ENCODE peak calls at places on chromosomes 4 and X, in five cellular contexts. U is body of pancreas; X is heart left ventricle; W is activated CD8-positive, alpha-beta memory T cell treated with anti-CD3 and anti-CD28 coated beads, Interleukin-2, amount 10 ng/mL, durations not matched to agents 7 days and 5 days; A is A549. Q is an unnamed sample.

GRCh38 chr4:54554339-54554990 is 103.3 kb upstream of the KIT start:
- ATAC-seq in X (no peak), A (no peak), U (no peak), W (no peak), Q (no peak)

GRCh38 chr4:147823135-147823534 is 91.2 kb downstream of the ARHGAP10 start:
- ATAC-seq in X (no peak), W (no peak), U (no peak), A (no peak), Q (no peak)

GRCh38 chr4:108081251-108081650 is 87.5 kb downstream of the LEF1 start:
- ATAC-seq in X (no peak), W (no peak), A (no peak), U (no peak), Q (no peak)

GRCh38 chr4:39937683-39938268 is 39.9 kb downstream of the PDS5A start:
- ATAC-seq in A (no peak), W (no peak), U (no peak), X (no peak), Q (no peak)

GRCh38 chr4:122489061-122489460 is 32.5 kb upstream of the IL2 start:
- ATAC-seq in X (no peak), W (no peak), A (no peak), U (no peak), Q (no peak)

GRCh38 chr4:145830699-145831098 is 107.9 kb downstream of the ZNF827 start:
- ATAC-seq in A (no peak), W (no peak), U (no peak), X (peak; percentile 54), Q (no peak)

GRCh38 chrX:74272230-74272629 is 31.8 kb upstream of the ZCCHC13 start:
- ATAC-seq in W (no peak), U (no peak), X (no peak), A (no peak), Q (no peak)

GRCh38 chr4:142040043-142040442 is 403.7 kb downstream of the IL15 start:
- ATAC-seq in A (peak; percentile 72), X (no peak), W (no peak), U (no peak), Q (peak; percentile 31)

GRCh38 chr4:133149932-133150642 is 993 bp downstream of the PCDH10 start:
- ATAC-seq in W (no peak), X (no peak), U (no peak), A (no peak), Q (no peak)

GRCh38 chrX:138191998-138192397 is 519.5 kb downstream of the FGF13 start:
- ATAC-seq in W (no peak), U (no peak), A (no peak), X (no peak), Q (peak; percentile 45)

GRCh38 chr4:18722748-18723191 is 701.2 kb upstream of the LCORL start:
- ATAC-seq in X (no peak), A (no peak), W (no peak), U (no peak), Q (no peak)

GRCh38 chr4:79831701-79832514 is 241.1 kb downstream of the ANTXR2 start:
- ATAC-seq in U (no peak), W (no peak), A (no peak), X (no peak), Q (no peak)

GRCh38 chr4:54742636-54743399 is 85.1 kb downstream of the KIT start:
- ATAC-seq in W (no peak), U (no peak), X (peak; percentile 42), A (no peak), Q (no peak)

GRCh38 chr4:152810715-152811287 is 31.0 kb downstream of the ARFIP1 start:
- ATAC-seq in W (no peak), U (peak; percentile 58), X (no peak), A (no peak), Q (no peak)

GRCh38 chr4:48342559-48342878 is 1.2 kb downstream of the SLAIN2 start:
- ATAC-seq in A (no peak), X (no peak), W (no peak), U (no peak), Q (peak; percentile 0)

GRCh38 chrX:46601283-46601682 is 27.7 kb downstream of the CHST7 start:
- ATAC-seq in A (no peak), W (no peak), U (peak; percentile 40), X (peak; percentile 92), Q (no peak)

GRCh38 chrX:68571292-68572256 is 72.7 kb downstream of the YIPF6 start:
- ATAC-seq in W (peak; percentile 92), A (peak; percentile 99), X (peak; percentile 83), U (no peak), Q (peak; percentile 88)

GRCh38 chr4:2837110-2837903 is 6.3 kb upstream of the ADD1 start:
- ATAC-seq in A (no peak), X (no peak), U (no peak), W (peak; percentile 4), Q (peak; percentile 8)

GRCh38 chr4:11042760-11043159 is 358.2 kb upstream of the CLNK start:
- ATAC-seq in W (no peak), A (no peak), X (no peak), U (no peak), Q (no peak)

GRCh38 chr4:153295131-153295755 is 49.2 kb upstream of the MND1 start:
- ATAC-seq in A (no peak), X (no peak), W (no peak), U (peak; percentile 67), Q (no peak)

Q was measured in SK-N-SH treated with all-trans-retinoic acid at 6 μM for 48 hours.